ENCODE peak calls at places on chromosomes 12 and 14, in eight cellular contexts. P is heart right ventricle; L is stimulated activated CD4-positive, alpha-beta T cell treated with anti-CD3 and anti-CD28 coated beads, Interleukin-1b, Interleukin-23, amount 100 ng/mL, for 1 hour; I is activated naive CD8-positive, alpha-beta T cell treated with anti-CD3 and anti-CD28 coated beads, Interleukin-2, amount 10 ng/mL, durations not matched to agents 7 days and 5 days; F is AG10803; K is COR-L47; M is amygdala; G is heart left ventricle. U is an unnamed sample.

GRCh38 chr14:67396381-67396965 is 15.5 kb downstream of the PLEK2 start:
- DNase-seq in K (no peak), G (no peak), M (no peak), P (no peak), I (no peak), L (no peak), F (peak; percentile 66), U (no peak)

GRCh38 chr12:19757317-19757877 is 318.1 kb downstream of the AEBP2 start:
- DNase-seq in K (no peak), P (no peak), M (no peak), L (no peak), F (peak; percentile 59), I (no peak), G (no peak), U (no peak)

GRCh38 chr12:53575502-53576264 is 50.5 kb downstream of the ATF7 start:
- DNase-seq in K (no peak), M (no peak), P (no peak), I (no peak), F (peak; percentile 69), G (no peak), L (no peak), U (no peak)

GRCh38 chr12:123882306-123882705 is 90.3 kb downstream of the CCDC92 start:
- DNase-seq in P (no peak), F (no peak), M (no peak), K (no peak), G (no peak), I (no peak), L (no peak), U (no peak)

GRCh38 chr14:65791551-65791981 is 379.0 kb downstream of the FUT8 start:
- DNase-seq in L (no peak), P (no peak), M (no peak), F (peak; percentile 71), K (no peak), I (no peak), G (no peak), U (no peak)

GRCh38 chr12:6953417-6954315 is 2.5 kb downstream of the PTPN6 start:
- DNase-seq in K (no peak), M (no peak), L (peak; percentile 70), P (peak; percentile 79), F (no peak), G (peak; percentile 69), I (peak; percentile 78), U (no peak)

GRCh38 chr12:51238037-51238509 is 553 bp upstream of the DAZAP2 start:
- DNase-seq in I (no peak), M (no peak), L (no peak), G (no peak), F (no peak), K (no peak), P (no peak), U (no peak)

GRCh38 chr12:79848321-79848720 is 86.6 kb downstream of the PPP1R12A start:
- DNase-seq in I (no peak), G (no peak), M (no peak), P (no peak), L (no peak), K (peak; percentile 28), F (no peak), U (no peak)

GRCh38 chr14:75982724-75983358 is 1.0 kb upstream of the TGFB3 start:
- DNase-seq in K (peak; percentile 38), G (peak; percentile 83), P (peak; percentile 81), F (peak; percentile 78), I (no peak), L (no peak), M (peak; percentile 65), U (peak; percentile 60)

GRCh38 chr12:9798008-9798619 is 29.2 kb upstream of the KLRF1 start:
- DNase-seq in I (no peak), P (no peak), M (no peak), K (no peak), F (peak; percentile 36), G (no peak), L (peak; percentile 45), U (no peak)

GRCh38 chr12:58034311-58034710 is 92.9 kb downstream of the ATP23 start:
- DNase-seq in P (peak; percentile 19), K (no peak), G (peak; percentile 24), L (no peak), I (no peak), F (no peak), M (no peak), U (no peak)

GRCh38 chr12:94640134-94640928 is 10.0 kb downstream of the TMCC3 start:
- DNase-seq in G (no peak), I (no peak), F (peak; percentile 30), M (no peak), K (no peak), L (no peak), P (no peak), U (no peak)

GRCh38 chr12:101459642-101460346 is 15.3 kb upstream of the SPIC start:
- DNase-seq in M (no peak), P (no peak), I (no peak), L (no peak), K (no peak), F (peak; percentile 24), G (no peak), U (no peak)

GRCh38 chr14:99754141-99755067 is 38.8 kb upstream of the EML1 start:
- DNase-seq in I (peak; percentile 22), P (no peak), K (no peak), M (no peak), L (no peak), F (peak; percentile 33), G (no peak), U (peak; percentile 39)

GRCh38 chr12:104886418-104887401 is 71.4 kb downstream of the SLC41A2 start:
- DNase-seq in P (no peak), I (no peak), F (peak; percentile 37), M (no peak), G (no peak), L (no peak), K (peak; percentile 30), U (no peak)

GRCh38 chr12:89817501-89818226 is 109.0 kb upstream of the ATP2B1 start:
- DNase-seq in I (no peak), K (no peak), G (no peak), P (no peak), F (no peak), L (no peak), M (no peak), U (no peak)

GRCh38 chr14:80698974-80699373 is 242.6 kb downstream of the CEP128 start:
- DNase-seq in L (no peak), P (no peak), G (no peak), I (no peak), F (no peak), M (no peak), K (no peak), U (no peak)

GRCh38 chr14:90627478-90627877 is 188.8 kb downstream of the TTC7B start:
- DNase-seq in K (no peak), M (no peak), L (no peak), P (no peak), F (no peak), G (no peak), I (no peak), U (no peak)

GRCh38 chr14:50657753-50658152 is 10.4 kb downstream of the SAV1 start:
- DNase-seq in P (no peak), L (no peak), G (no peak), M (no peak), I (no peak), K (no peak), F (no peak), U (no peak)

GRCh38 chr12:130787445-130788410 is 51.3 kb downstream of the STX2 start:
- DNase-seq in P (no peak), K (no peak), G (no peak), L (no peak), I (no peak), M (no peak), F (no peak), U (no peak)

GRCh38 chr14:20768593-20768892 is 339 bp downstream of the EDDM3B start:
- DNase-seq in P (no peak), K (no peak), F (no peak), L (no peak), G (no peak), M (no peak), I (no peak), U (no peak)

GRCh38 chr12:57519758-57520007 is 631 bp downstream of the DDIT3 start:
- DNase-seq in K (no peak), I (no peak), F (no peak), L (no peak), P (peak; percentile 61), G (no peak), M (no peak), U (no peak)

GRCh38 chr14:91127411-91127810 is 13.5 kb downstream of the DGLUCY start:
- DNase-seq in G (peak; percentile 75), M (no peak), F (no peak), L (no peak), I (no peak), K (no peak), P (peak; percentile 49), U (no peak)

GRCh38 chr12:29396774-29397173 is 15.8 kb upstream of the ERGIC2 start:
- DNase-seq in I (no peak), F (no peak), G (no peak), K (no peak), P (no peak), M (no peak), L (no peak), U (no peak)

U was measured in frontal cortex.